ENCODE peak calls at places on chromosomes 12 and 14, in four cellular contexts. U is IMR-90, P is neuronal stem cell, X is mesenchymal stem cell. I is an unnamed sample.
A peak's percentile ranks its signal among the peaks of the same experiment; 100 is the strongest.

GRCh38 chr14:75454963-75455546 is 27.2 kb downstream of the JDP2 start:
- DNase-seq in U (peak; percentile 76), P (no peak), X (peak; percentile 87), I (peak; percentile 20)

GRCh38 chr14:91744068-91744480 is 12.2 kb upstream of the CATSPERB start:
- DNase-seq in U (no peak), P (no peak), X (no peak), I (no peak)

GRCh38 chr14:96737869-96738268 is 59.3 kb upstream of the VRK1 start:
- DNase-seq in U (no peak), P (no peak), X (no peak), I (no peak)

GRCh38 chr12:105499223-105499622 is 168.7 kb downstream of the C12orf75 start:
- DNase-seq in U (no peak), P (no peak), X (peak; percentile 62), I (no peak)

GRCh38 chr12:89060133-89060532 is 292.2 kb downstream of the DUSP6 start:
- DNase-seq in U (peak; percentile 12), P (peak; percentile 72), X (peak; percentile 2), I (no peak)

GRCh38 chr12:2057041-2057792 is 4.4 kb downstream of the CACNA1C start:
- DNase-seq in U (peak; percentile 62), P (peak; percentile 85), X (peak; percentile 65), I (peak; percentile 69)

GRCh38 chr12:3677609-3678008 is 75.3 kb downstream of the CRACR2A start:
- DNase-seq in U (no peak), P (no peak), X (no peak), I (no peak)

GRCh38 chr12:10717410-10717809 is 5.7 kb downstream of the YBX3 start:
- DNase-seq in U (peak; percentile 28), P (no peak), X (peak; percentile 55), I (no peak)

GRCh38 chr12:121214855-121215745 is 5.2 kb downstream of the P2RX4 start:
- DNase-seq in U (peak; percentile 97), P (no peak), X (peak; percentile 99), I (peak; percentile 64)

GRCh38 chr12:42780671-42781070 is 191.1 kb upstream of the PRICKLE1 start:
- DNase-seq in U (no peak), P (no peak), X (no peak), I (no peak)

GRCh38 chr14:101230161-101230850 is 326.8 kb upstream of the RTL1 start:
- DNase-seq in U (no peak), P (no peak), X (no peak), I (no peak)

GRCh38 chr12:76449572-76449971 is 101.4 kb upstream of the BBS10 start:
- DNase-seq in U (peak; percentile 64), P (no peak), X (peak; percentile 59), I (no peak)

GRCh38 chr14:23559010-23559920 is 3.2 kb downstream of the THTPA start:
- DNase-seq in U (peak; percentile 55), P (peak; percentile 68), X (peak; percentile 61), I (no peak)

GRCh38 chr14:49774111-49774510 is 6.2 kb downstream of the KLHDC2 start:
- DNase-seq in U (peak; percentile 40), P (no peak), X (no peak), I (no peak)

GRCh38 chr12:95653761-95654546 is 102.7 kb upstream of the USP44 start:
- DNase-seq in U (peak; percentile 96), P (peak; percentile 43), X (peak; percentile 84), I (peak; percentile 90)

GRCh38 chr12:98780261-98780660 is 135.2 kb downstream of the APAF1 start:
- DNase-seq in U (no peak), P (no peak), X (no peak), I (no peak)

GRCh38 chr12:30440826-30441602 is 254.7 kb downstream of the IPO8 start:
- DNase-seq in U (peak; percentile 27), P (peak; percentile 12), X (peak; percentile 64), I (no peak)

GRCh38 chr14:64723691-64724577 is 19.7 kb downstream of the PLEKHG3 start:
- DNase-seq in U (no peak), P (no peak), X (peak; percentile 64), I (no peak)

GRCh38 chr12:74119811-74120362 is 417.7 kb upstream of the ATXN7L3B start:
- DNase-seq in U (no peak), P (no peak), X (peak; percentile 4), I (peak; percentile 15)

GRCh38 chr12:96578526-96579125 is 89.2 kb downstream of the CFAP54 start:
- DNase-seq in U (peak; percentile 64), P (peak; percentile 43), X (peak; percentile 65), I (peak; percentile 67)

GRCh38 chr14:64807588-64807987 is 72.1 kb downstream of the SPTB start:
- DNase-seq in U (no peak), P (no peak), X (no peak), I (no peak)

GRCh38 chr12:116150001-116150400 is 127.5 kb downstream of the MED13L start:
- DNase-seq in U (no peak), P (no peak), X (peak; percentile 41), I (peak; percentile 67)

GRCh38 chr14:74510955-74511354 is 17.4 kb downstream of the ISCA2 start:
- DNase-seq in U (peak; percentile 81), P (no peak), X (peak; percentile 60), I (no peak)

GRCh38 chr14:82419933-82420332 is 886.3 kb upstream of the SEL1L start:
- DNase-seq in U (no peak), P (no peak), X (no peak), I (peak; percentile 27)

GRCh38 chr12:57694459-57695019 is 607 bp downstream of the OS9 start:
- DNase-seq in U (no peak), P (peak; percentile 2), X (peak; percentile 37), I (peak; percentile 9)

GRCh38 chr14:69685716-69686115 is 74.3 kb downstream of the SUSD6 start:
- DNase-seq in U (peak; percentile 58), P (no peak), X (no peak), I (no peak)

GRCh38 chr12:48379784-48380183 is 29.1 kb upstream of the ZNF641 start:
- DNase-seq in U (no peak), P (no peak), X (no peak), I (peak; percentile 14)

GRCh38 chr14:68770051-68770450 is 22.8 kb downstream of the ZFP36L1 start:
- DNase-seq in U (no peak), P (no peak), X (no peak), I (no peak)

GRCh38 chr12:45343269-45344051 is 127.6 kb downstream of the ANO6 start:
- DNase-seq in U (peak; percentile 63), P (no peak), X (peak; percentile 73), I (peak; percentile 90)

GRCh38 chr14:60487211-60487610 is 1.3 kb upstream of the C14orf39 start:
- DNase-seq in U (no peak), P (no peak), X (no peak), I (no peak)

GRCh38 chr14:51545396-51545795 is 106.3 kb upstream of the FRMD6 start:
- DNase-seq in U (no peak), P (no peak), X (no peak), I (no peak)

GRCh38 chr12:92431146-92431545 is 271.6 kb upstream of the PLEKHG7 start:
- DNase-seq in U (no peak), P (no peak), X (no peak), I (no peak)

GRCh38 chr14:48247972-48248371 is 572.6 kb upstream of the MDGA2 start:
- DNase-seq in U (no peak), P (no peak), X (no peak), I (no peak)

DNA sequence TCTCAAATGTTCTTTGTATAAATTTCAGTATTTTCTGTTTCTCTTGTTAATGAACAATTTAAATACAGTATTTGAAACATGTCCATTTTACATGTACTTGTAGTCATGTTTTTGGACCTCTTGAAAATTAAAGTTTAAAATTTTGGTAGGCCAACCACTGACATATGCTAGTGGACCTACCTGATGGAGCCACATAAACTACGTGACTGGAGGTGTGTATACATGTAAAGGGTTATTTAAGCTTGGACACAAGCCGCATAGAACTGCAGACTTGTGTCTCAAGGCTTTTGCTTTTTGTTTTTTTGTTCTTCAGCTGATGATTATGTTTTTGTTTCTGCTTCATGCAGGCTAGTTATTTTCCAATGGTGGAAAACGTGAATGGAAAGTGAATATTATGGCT is 568.5 kb upstream of the MDGA2 start:
- DNase-seq in U (no peak), P (no peak), X (no peak), I (no peak)
- H3K79me1 ChIP-seq in U (no peaks in the 10 kb centered on the region), P (no peaks in the 10 kb centered on the region), X (no peaks in the 10 kb centered on the region), I (no peaks in the 10 kb centered on the region)

GRCh38 chr12:62250671-62251608 is 9.3 kb upstream of the USP15 start:
- DNase-seq in U (peak; percentile 58), P (no peak), X (peak; percentile 36), I (peak; percentile 78)
- H3K79me1 ChIP-seq in U (no peaks in the 10 kb centered on the region), P (no peaks in the 10 kb centered on the region), X (no peaks in the 10 kb centered on the region), I (peaks cover 3% of the 10 kb centered on the region)

GRCh38 chr14:94010625-94011024 is 13.5 kb downstream of the CCDC197 start:
- DNase-seq in U (no peak), P (no peak), X (no peak), I (no peak)
- H3K79me1 ChIP-seq in U (no peaks in the 10 kb centered on the region), P (peaks cover 2% of the 10 kb centered on the region), X (no peaks in the 10 kb centered on the region), I (no peaks in the 10 kb centered on the region)

DNA sequence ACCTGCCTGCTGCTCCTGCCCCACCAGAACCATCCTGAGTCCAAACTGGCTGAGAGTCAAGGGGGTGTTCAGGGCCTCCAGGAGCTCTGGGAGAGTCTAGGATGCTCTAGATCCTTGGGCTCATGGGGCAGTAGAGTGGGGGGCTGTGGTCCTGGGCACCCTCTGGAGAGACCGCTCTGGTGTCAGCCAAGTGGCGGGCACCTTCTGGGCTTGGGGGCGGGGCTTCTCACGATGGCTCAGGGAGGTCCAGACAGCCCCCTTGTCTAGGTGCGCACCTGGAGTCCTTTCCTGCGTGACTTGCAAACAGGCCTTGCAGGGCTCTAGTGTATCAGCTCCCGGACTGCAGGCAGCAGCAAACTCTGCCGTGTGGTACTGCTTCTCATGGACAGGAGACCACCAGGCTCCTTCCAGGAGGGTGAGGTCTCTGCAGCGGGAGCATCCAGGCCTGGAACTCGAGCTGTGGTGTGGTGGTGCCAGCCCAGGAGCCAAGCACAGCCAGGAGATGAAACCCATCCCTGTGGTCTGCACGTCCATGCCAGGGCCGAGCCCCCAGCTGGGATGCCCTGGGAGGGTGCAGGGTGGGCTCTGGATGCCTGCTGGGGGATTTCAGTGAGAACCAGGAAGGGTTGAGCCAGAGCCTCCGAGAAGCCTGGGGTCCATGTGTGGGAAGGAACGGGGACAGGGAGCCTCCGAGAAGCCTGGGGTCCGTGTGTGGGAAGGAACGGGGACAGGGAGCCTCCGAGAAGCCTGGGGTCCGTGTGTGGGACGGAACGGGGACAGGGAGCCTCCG is 15.1 kb downstream of the PACS2 start:
- DNase-seq in U (no peak), P (no peak), X (no peak), I (no peak)
- H3K79me1 ChIP-seq in U (peaks cover 70% of the 10 kb centered on the region), P (peaks cover 7% of the 10 kb centered on the region), X (peaks cover 67% of the 10 kb centered on the region), I (no peaks in the 10 kb centered on the region)

GRCh38 chr12:109466821-109467220 is 10.3 kb downstream of the KCTD10 start:
- DNase-seq in U (no peak), P (no peak), X (no peak), I (no peak)

GRCh38 chr12:109462868-109463692 is 14.0 kb downstream of the KCTD10 start:
- DNase-seq in U (peak; percentile 98), P (no peak), X (peak; percentile 98), I (peak; percentile 71)

GRCh38 chr12:109463776-109464175 is 13.3 kb downstream of the KCTD10 start:
- DNase-seq in U (no peak), P (no peak), X (no peak), I (no peak)

GRCh38 chr12:109466305-109466704 is 10.8 kb downstream of the KCTD10 start:
- DNase-seq in U (no peak), P (no peak), X (no peak), I (no peak)

GRCh38 chr12:109464642-109465351 is 12.3 kb downstream of the KCTD10 start:
- DNase-seq in U (no peak), P (no peak), X (no peak), I (no peak)
- H3K79me1 ChIP-seq in U (peaks cover 85% of the 10 kb centered on the region), P (peaks cover 14% of the 10 kb centered on the region), X (no peaks in the 10 kb centered on the region), I (peaks cover 51% of the 10 kb centered on the region)

I was measured in trophoblast cell.